ENCODE peak calls at places on chromosomes 16 and 17, in five cellular contexts. I, F, H, C and P are unnamed samples.

GRCh38 chr16:75138636-75139035 is 9.7 kb upstream of the ZFP1 start:
- DNase-seq in I (no peak), F (no peak), H (peak), C (no peak), P (no peak)

GRCh38 chr16:81543571-81543970 is 99.0 kb downstream of the CMIP start:
- DNase-seq in I (no peak), F (no peak), H (no peak), C (no peak), P (no peak)

GRCh38 chr16:77937473-77938195 is 84.7 kb upstream of the CLEC3A start:
- DNase-seq in I (no peak), F (no peak), H (no peak), C (no peak), P (no peak)

GRCh38 chr17:43342601-43342905 is 56.2 kb upstream of the ARL4D start:
- DNase-seq in I (no peak), F (no peak), H (no peak), C (no peak), P (no peak)

GRCh38 chr17:50710650-50711049 is 2.9 kb upstream of the ANKRD40 start:
- DNase-seq in I (no peak), F (no peak), H (no peak), C (no peak), P (no peak)

GRCh38 chr17:45302649-45303173 is 14.1 kb downstream of the MAP3K14 start:
- DNase-seq in I (no peak), F (no peak), H (no peak), C (no peak), P (no peak)

GRCh38 chr16:89690392-89690901 is 4.0 kb downstream of the CDK10 start:
- DNase-seq in I (no peak), F (no peak), H (no peak), C (no peak), P (no peak)

GRCh38 chr17:82942166-82943130 is 102.6 kb upstream of the ZNF750 start:
- DNase-seq in I (no peak), F (no peak), H (no peak), C (no peak), P (no peak)

GRCh38 chr16:49344401-49344800 is 29.2 kb upstream of the C16orf78 start:
- DNase-seq in I (no peak), F (no peak), H (no peak), C (no peak), P (no peak)

GRCh38 chr16:78503501-78504110 is 404.2 kb downstream of the WWOX start:
- DNase-seq in I (peak), F (peak), H (peak), C (no peak), P (no peak)

GRCh38 chr16:79895053-79895916 is 294.7 kb upstream of the MAF start:
- DNase-seq in I (no peak), F (no peak), H (no peak), C (no peak), P (no peak)

GRCh38 chr16:85897384-85897783 is 1.6 kb upstream of the IRF8 start:
- DNase-seq in I (no peak), F (no peak), H (no peak), C (no peak), P (no peak)

GRCh38 chr16:9340402-9341095 is 249.1 kb downstream of the HAPSTR1 start:
- DNase-seq in I (no peak), F (no peak), H (no peak), C (no peak), P (no peak)

GRCh38 chr16:84357191-84357651 is 11.1 kb upstream of the ATP2C2 start:
- DNase-seq in I (no peak), F (peak), H (peak), C (no peak), P (no peak)

GRCh38 chr16:85334718-85335583 is 222.7 kb upstream of the CIBAR2 start:
- DNase-seq in I (peak), F (no peak), H (no peak), C (peak), P (no peak)

GRCh38 chr16:81516478-81517149 is 72.0 kb downstream of the CMIP start:
- DNase-seq in I (no peak), F (no peak), H (no peak), C (no peak), P (no peak)

GRCh38 chr17:9802701-9803100 is 11.3 kb upstream of the DHRS7C start:
- DNase-seq in I (no peak), F (no peak), H (no peak), C (no peak), P (no peak)

GRCh38 chr16:31132303-31132978 is 3.1 kb downstream of the PRSS8 start:
- DNase-seq in I (no peak), F (no peak), H (no peak), C (no peak), P (no peak)

GRCh38 chr16:81810361-81810760 is 31.3 kb downstream of the PLCG2 start:
- DNase-seq in I (no peak), F (no peak), H (no peak), C (no peak), P (no peak)

GRCh38 chr17:66740226-66740625 is 94.7 kb upstream of the CACNG5 start:
- DNase-seq in I (no peak), F (no peak), H (no peak), C (no peak), P (no peak)

GRCh38 chr16:85425061-85425662 is 188.0 kb upstream of the GSE1 start:
- DNase-seq in I (no peak), F (no peak), H (no peak), C (no peak), P (no peak)

GRCh38 chr16:86951831-86952598 is 365.2 kb downstream of the C16orf95 start:
- DNase-seq in I (no peak), F (no peak), H (no peak), C (no peak), P (peak)

GRCh38 chr17:57125406-57125805 is 40.4 kb downstream of the AKAP1 start:
- DNase-seq in I (no peak), F (no peak), H (no peak), C (no peak), P (no peak)

GRCh38 chr16:22078656-22079055 is 13.7 kb upstream of the VWA3A start:
- DNase-seq in I (no peak), F (no peak), H (no peak), C (no peak), P (no peak)

GRCh38 chr17:33927732-33928133 is 327.4 kb upstream of the CCL2 start:
- DNase-seq in I (peak), F (no peak), H (no peak), C (no peak), P (no peak)

GRCh38 chr17:13542612-13543011 is 59.1 kb downstream of the HS3ST3A1 start:
- DNase-seq in I (no peak), F (no peak), H (no peak), C (no peak), P (no peak)

GRCh38 chr16:66115373-66115772 is 251.1 kb upstream of the CDH5 start:
- DNase-seq in I (no peak), F (no peak), H (no peak), C (no peak), P (no peak)

GRCh38 chr17:75636381-75637142 is 3.3 kb downstream of the SMIM5 start:
- DNase-seq in I (no peak), F (no peak), H (no peak), C (no peak), P (no peak)

GRCh38 chr16:53964145-53964544 is 260.2 kb downstream of the FTO start:
- DNase-seq in I (no peak), F (no peak), H (no peak), C (no peak), P (no peak)

GRCh38 chr17:46772013-46772878 is 46.2 kb downstream of the WNT3 start:
- DNase-seq in I (peak), F (no peak), H (no peak), C (no peak), P (no peak)

GRCh38 chr17:66438101-66438500 is 135.7 kb downstream of the PRKCA start:
- DNase-seq in I (no peak), F (no peak), H (no peak), C (no peak), P (no peak)

GRCh38 chr17:73546770-73547345 is 97.4 kb downstream of the SDK2 start:
- DNase-seq in I (peak), F (no peak), H (peak), C (no peak), P (no peak)

GRCh38 chr16:50742521-50743150 is 750 bp downstream of the CYLD start:
- DNase-seq in I (peak), F (no peak), H (no peak), C (no peak), P (no peak)

GRCh38 chr16:23893976-23894375 is 58.2 kb downstream of the PRKCB start:
- DNase-seq in I (no peak), F (no peak), H (no peak), C (no peak), P (no peak)

GRCh38 chr17:65495255-65496060 is 66.0 kb downstream of the AXIN2 start:
- DNase-seq in I (peak), F (no peak), H (no peak), C (no peak), P (no peak)

GRCh38 chr16:66471264-66471663 is 44.2 kb downstream of the BEAN1 start:
- DNase-seq in I (no peak), F (no peak), H (no peak), C (no peak), P (no peak)

GRCh38 chr16:89004209-89004831 is 27.3 kb upstream of the CBFA2T3 start:
- DNase-seq in I (peak), F (no peak), H (no peak), C (no peak), P (no peak)

GRCh38 chr16:31038993-31039392 is 5.6 kb downstream of the STX4 start:
- DNase-seq in I (no peak), F (no peak), H (no peak), C (no peak), P (no peak)

GRCh38 chr16:11587643-11588247 is 1.0 kb upstream of the LITAF start:
- DNase-seq in I (peak), F (no peak), H (no peak), C (no peak), P (no peak)

GRCh38 chr16:68756250-68757051 is 19.4 kb downstream of the CDH1 start:
- DNase-seq in I (no peak), F (no peak), H (peak), C (no peak), P (no peak)